ENCODE peak calls at places on chromosome 16, in five cellular contexts. O, J, I, R and G are unnamed samples.

GRCh38 chr16:74606521-74607309 is at the start of gene GLG1:
- DNase-seq in O (peak; percentile 85), J (peak; percentile 90), I (peak; percentile 74), R (peak; percentile 80), G (peak; percentile 81)

GRCh38 chr16:85229869-85230416 is 117.7 kb upstream of the CIBAR2 start:
- DNase-seq in O (no peak), J (no peak), I (no peak), R (no peak), G (no peak)

GRCh38 chr16:85514295-85514600 is 98.9 kb upstream of the GSE1 start:
- DNase-seq in O (no peak), J (no peak), I (no peak), R (no peak), G (no peak)

GRCh38 chr16:24844101-24845030 is 1.4 kb upstream of the SLC5A11 start:
- DNase-seq in O (peak; percentile 90), J (peak; percentile 91), I (no peak), R (no peak), G (no peak)

GRCh38 chr16:87207509-87207908 is 109.7 kb downstream of the C16orf95 start:
- DNase-seq in O (no peak), J (no peak), I (no peak), R (no peak), G (no peak)

GRCh38 chr16:17470002-17470870 is 524 bp downstream of the XYLT1 start:
- DNase-seq in O (no peak), J (no peak), I (no peak), R (no peak), G (no peak)

GRCh38 chr16:67666538-67667433 is at the start of the genes C16orf86 and ENKD1:
- DNase-seq in O (peak; percentile 83), J (peak; percentile 94), I (no peak), R (peak; percentile 96), G (peak; percentile 98)

GRCh38 chr16:85514601-85515318 is 98.4 kb upstream of the GSE1 start:
- DNase-seq in O (peak; percentile 99), J (no peak), I (no peak), R (no peak), G (no peak)

GRCh38 chr16:19860146-19861030 is 24.3 kb downstream of the GPRC5B start:
- DNase-seq in O (no peak), J (no peak), I (peak; percentile 78), R (no peak), G (no peak)

GRCh38 chr16:85431431-85432124 is 181.5 kb upstream of the GSE1 start:
- DNase-seq in O (no peak), J (no peak), I (no peak), R (no peak), G (no peak)

GRCh38 chr16:74997042-74997491 is 1.8 kb upstream of the ZNRF1 start:
- DNase-seq in O (peak; percentile 83), J (no peak), I (no peak), R (no peak), G (no peak)

GRCh38 chr16:55421225-55421624 is 57.8 kb upstream of the MMP2 start:
- DNase-seq in O (no peak), J (no peak), I (no peak), R (no peak), G (no peak)

GRCh38 chr16:4894276-4895150 is 42.4 kb downstream of the PPL start:
- DNase-seq in O (no peak), J (peak; percentile 69), I (no peak), R (no peak), G (no peak)

DNA sequence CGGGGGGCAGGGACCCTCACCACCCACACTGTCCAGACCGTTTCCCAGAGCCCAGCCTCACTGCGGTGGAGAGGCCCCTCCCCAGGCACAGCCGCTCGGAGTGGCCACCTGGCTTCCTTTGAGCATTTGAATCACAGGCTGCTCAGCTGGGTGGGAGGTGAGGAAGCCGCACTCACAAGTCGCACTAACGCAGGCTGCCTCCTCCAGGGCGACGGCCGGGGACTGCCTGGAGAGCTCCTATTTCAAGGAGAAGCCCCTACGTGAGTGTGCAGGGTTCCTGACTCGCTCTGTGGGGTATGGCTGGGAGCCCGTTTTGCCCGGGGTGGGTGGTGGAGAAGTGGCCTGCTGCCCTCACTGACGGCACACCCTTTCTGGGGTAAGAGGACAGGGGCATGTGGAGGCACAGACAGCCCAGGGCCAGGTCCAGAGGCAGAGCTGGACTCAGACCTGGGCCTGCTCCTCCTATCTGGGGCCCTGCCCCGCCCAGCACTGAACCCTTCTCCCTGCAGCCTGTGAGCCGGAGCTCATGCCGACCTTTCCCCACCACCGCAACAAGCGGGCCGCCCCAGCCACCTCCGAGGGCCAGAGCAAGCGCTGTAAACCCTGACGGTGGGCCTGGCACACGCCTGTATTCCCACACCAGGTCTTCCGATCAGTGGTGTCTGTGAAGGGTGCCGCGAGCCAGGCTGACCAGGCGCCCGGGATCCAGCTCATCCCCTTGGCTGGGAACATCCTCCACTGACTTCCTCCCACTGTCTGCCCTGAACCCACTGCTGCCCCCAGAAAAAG is 6.2 kb downstream of the SPATA2L start:
- DNase-seq in O (peak; percentile 64), J (no peak), I (no peak), R (no peak), G (no peak)
- TF ChIP-seq POLR2A in O (peak; percentile 32), J (peak; percentile 57), I (no peak), R (no peak), G (peak; percentile 11)

DNA sequence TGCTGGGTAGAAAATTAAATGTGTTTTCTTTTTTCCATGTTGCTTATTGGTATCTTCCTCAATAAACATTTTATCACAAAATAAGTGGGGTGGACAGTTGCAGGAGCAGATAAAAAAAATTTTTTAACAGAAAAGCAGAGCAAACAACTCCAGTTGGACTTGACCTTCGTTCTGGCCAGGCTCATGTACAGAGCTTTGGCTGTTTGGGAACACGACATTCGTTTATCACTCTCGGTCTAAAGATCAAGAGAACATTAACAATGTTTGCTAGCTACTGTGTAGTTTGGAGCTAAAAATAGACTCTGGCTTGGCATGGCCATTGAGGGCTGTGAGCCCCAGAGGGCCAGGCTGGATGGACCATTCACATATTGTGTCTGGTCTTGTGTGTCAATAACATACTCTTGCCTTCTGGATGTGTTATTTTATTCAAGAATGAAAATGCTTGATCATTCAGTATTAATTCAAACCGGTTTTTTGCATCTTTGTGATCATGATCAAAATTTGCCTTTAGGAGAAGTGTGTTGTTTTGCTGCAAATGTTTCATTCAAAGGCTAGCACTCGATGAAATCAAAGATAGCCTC is 56.6 kb downstream of the TMEM186 start:
- DNase-seq in O (peak; percentile 100), J (no peak), I (no peak), R (no peak), G (no peak)
- TF ChIP-seq POLR2AphosphoS5 in O (no peak), J (no peak), I (no peak), R (no peak), G (no peak)

GRCh38 chr16:57374067-57374534 is 1.8 kb downstream of the CX3CL1 start:
- DNase-seq in O (no peak), J (no peak), I (no peak), R (no peak), G (no peak)
- TF ChIP-seq TAF1 in O (no peak), J (no peak), I (no peak), R (no peak), G (no peak)

DNA sequence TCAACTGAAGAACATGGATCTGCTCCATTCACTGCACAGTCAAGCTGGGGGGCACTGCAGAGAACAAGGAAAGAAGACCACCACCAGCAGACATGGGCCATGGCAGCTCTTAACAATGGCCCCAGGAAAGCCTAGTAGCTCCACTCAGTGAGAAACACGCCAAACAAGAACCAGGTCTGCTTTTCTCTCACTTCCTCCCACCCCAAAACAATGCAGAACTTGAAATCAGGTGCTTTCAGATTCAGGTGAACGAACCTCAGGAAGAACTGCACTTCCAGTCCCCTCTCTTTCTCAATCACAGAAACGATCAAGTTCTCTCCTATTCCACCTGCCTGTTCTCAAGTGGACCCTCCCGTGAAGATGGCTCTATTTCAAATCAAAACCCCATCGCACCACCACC is 155.6 kb downstream of the GRIN2A start:
- DNase-seq in O (no peak), J (no peak), I (no peak), R (no peak), G (no peak)
- TF ChIP-seq POLR2A in O (no peak), J (no peak), I (no peak), R (no peak), G (no peak)

DNA sequence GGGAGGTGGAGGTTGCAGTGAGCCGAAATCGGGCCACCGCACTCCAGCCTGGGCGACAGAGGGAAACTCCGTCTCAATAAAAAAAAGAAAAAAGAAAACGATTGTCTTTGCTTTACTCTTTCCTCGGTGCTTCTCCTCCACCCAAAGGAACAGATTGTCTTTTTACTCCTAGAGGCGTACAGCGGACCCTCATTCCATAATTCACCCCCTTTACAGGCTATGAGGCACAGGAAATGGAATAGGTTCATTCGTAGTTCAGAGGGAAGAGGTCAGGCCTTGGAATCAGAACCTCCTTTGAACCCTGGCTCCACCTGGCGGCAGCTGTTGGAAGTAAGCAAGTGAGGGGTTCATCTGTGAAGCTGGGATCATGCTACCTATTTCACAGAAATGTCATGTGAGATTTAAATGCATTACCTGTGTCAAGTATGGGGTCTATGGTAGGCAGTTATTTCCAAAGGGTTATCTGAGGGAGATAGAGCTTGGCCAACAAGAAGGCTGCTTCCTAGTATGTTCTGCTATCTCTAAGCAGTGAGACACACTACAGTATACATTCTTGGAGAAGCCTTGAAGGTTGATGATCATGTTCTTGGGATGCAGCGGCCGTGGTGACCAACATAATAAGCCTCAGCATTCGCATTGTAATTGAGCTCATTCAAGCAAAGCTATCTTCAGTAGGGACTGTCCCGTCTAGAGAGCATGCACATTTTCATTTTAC is 18.6 kb upstream of the ZNF689 start:
- DNase-seq in O (peak; percentile 81), J (peak; percentile 77), I (no peak), R (peak; percentile 51), G (peak; percentile 54)
- TF ChIP-seq POLR2AphosphoS5 in O (no peak), J (no peak), I (no peak), R (no peak), G (no peak)

GRCh38 chr16:88739975-88740726 is 33.8 kb downstream of the CTU2 start:
- DNase-seq in O (no peak), J (no peak), I (no peak), R (no peak), G (no peak)

GRCh38 chr16:88741368-88741767 is 35.1 kb downstream of the CTU2 start:
- DNase-seq in O (no peak), J (no peak), I (no peak), R (no peak), G (no peak)

GRCh38 chr16:88738167-88739084 is 32.1 kb downstream of the CTU2 start:
- DNase-seq in O (no peak), J (no peak), I (no peak), R (no peak), G (no peak)

GRCh38 chr16:88739139-88739974 is 33.1 kb downstream of the CTU2 start:
- DNase-seq in O (no peak), J (no peak), I (no peak), R (no peak), G (no peak)

DNA sequence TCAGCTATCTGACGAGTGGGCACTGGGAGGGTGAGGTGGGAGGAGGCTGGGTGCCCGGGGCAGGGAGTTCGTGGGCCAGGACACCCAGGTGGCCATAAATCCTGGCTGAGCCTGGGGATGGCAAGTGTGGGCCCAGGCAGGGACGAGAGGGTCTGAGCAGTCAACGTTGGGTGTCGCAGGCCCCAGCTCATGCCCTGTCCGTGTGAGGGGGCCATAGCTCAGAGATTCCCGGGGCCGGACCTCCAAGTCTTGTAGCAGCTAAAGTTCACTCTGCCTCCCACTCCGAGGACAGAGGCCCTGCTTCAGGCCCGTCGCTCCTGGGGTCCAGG is 34.4 kb downstream of the CTU2 start:
- DNase-seq in O (no peak), J (no peak), I (no peak), R (no peak), G (no peak)
- TF ChIP-seq TAF1 in O (no peak), J (no peak), I (no peak), R (no peak), G (no peak)